ENCODE peak calls at places on chromosomes 12 and 14, in eight cellular contexts. J, P, Y, Q, U, R, L and K are unnamed samples.

GRCh38 chr12:59660921-59661597 is 65.2 kb downstream of the SLC16A7 start:
- DNase-seq in J (no peak), P (no peak), Y (no peak), Q (no peak), U (no peak), R (no peak), L (no peak), K (no peak)

GRCh38 chr12:65822732-65823480 is 1.4 kb upstream of the HMGA2 start:
- DNase-seq in J (peak), P (peak), Y (no peak), Q (peak), U (peak), R (no peak), L (peak), K (peak)

GRCh38 chr12:18580286-18580685 is 157.5 kb downstream of the PLCZ1 start:
- DNase-seq in J (no peak), P (no peak), Y (no peak), Q (no peak), U (no peak), R (no peak), L (no peak), K (no peak)

GRCh38 chr14:52060080-52060479 is 8.8 kb downstream of the NID2 start:
- DNase-seq in J (no peak), P (no peak), Y (no peak), Q (no peak), U (no peak), R (no peak), L (no peak), K (no peak)

GRCh38 chr12:110249105-110249504 is 31.9 kb upstream of the ATP2A2 start:
- DNase-seq in J (no peak), P (no peak), Y (no peak), Q (no peak), U (no peak), R (peak), L (peak), K (no peak)

GRCh38 chr12:101040936-101041335 is 169.1 kb downstream of the SLC5A8 start:
- DNase-seq in J (no peak), P (no peak), Y (no peak), Q (no peak), U (no peak), R (no peak), L (no peak), K (no peak)

GRCh38 chr12:68899251-68899771 is 33.7 kb downstream of the CPM start:
- DNase-seq in J (no peak), P (no peak), Y (no peak), Q (peak), U (no peak), R (no peak), L (no peak), K (peak)

GRCh38 chr12:50053583-50053982 is 3.8 kb upstream of the ASIC1 start:
- DNase-seq in J (no peak), P (no peak), Y (no peak), Q (no peak), U (no peak), R (no peak), L (no peak), K (no peak)

GRCh38 chr14:22980672-22981089 is 1.7 kb downstream of the AJUBA start:
- DNase-seq in J (peak), P (no peak), Y (peak), Q (peak), U (peak), R (no peak), L (no peak), K (peak)

GRCh38 chr14:71206766-71207371 is 299.6 kb downstream of the PCNX1 start:
- DNase-seq in J (no peak), P (no peak), Y (no peak), Q (peak), U (no peak), R (peak), L (peak), K (peak)

GRCh38 chr14:105879503-105879866 is 353.1 kb downstream of the TMEM121 start:
- DNase-seq in J (peak), P (no peak), Y (peak), Q (peak), U (no peak), R (no peak), L (no peak), K (no peak)

GRCh38 chr14:24368562-24369252 is 723 bp downstream of the NFATC4 start:
- DNase-seq in J (peak), P (peak), Y (peak), Q (no peak), U (peak), R (no peak), L (peak), K (no peak)

GRCh38 chr12:25384038-25384953 is 133.6 kb upstream of the KRAS start:
- DNase-seq in J (no peak), P (no peak), Y (no peak), Q (no peak), U (no peak), R (no peak), L (no peak), K (peak)

GRCh38 chr12:91871751-91872150 is 273.9 kb downstream of the BTG1 start:
- DNase-seq in J (no peak), P (no peak), Y (no peak), Q (no peak), U (no peak), R (no peak), L (no peak), K (no peak)

GRCh38 chr14:92589213-92589852 is 75.8 kb downstream of the RIN3 start:
- DNase-seq in J (no peak), P (peak), Y (peak), Q (no peak), U (peak), R (no peak), L (no peak), K (no peak)
- TF ChIP-seq CTCF in J (no peak), P (peak), Y (no peak), Q (no peak), U (peak), R (peak), L (no peak), K (peak)

DNA sequence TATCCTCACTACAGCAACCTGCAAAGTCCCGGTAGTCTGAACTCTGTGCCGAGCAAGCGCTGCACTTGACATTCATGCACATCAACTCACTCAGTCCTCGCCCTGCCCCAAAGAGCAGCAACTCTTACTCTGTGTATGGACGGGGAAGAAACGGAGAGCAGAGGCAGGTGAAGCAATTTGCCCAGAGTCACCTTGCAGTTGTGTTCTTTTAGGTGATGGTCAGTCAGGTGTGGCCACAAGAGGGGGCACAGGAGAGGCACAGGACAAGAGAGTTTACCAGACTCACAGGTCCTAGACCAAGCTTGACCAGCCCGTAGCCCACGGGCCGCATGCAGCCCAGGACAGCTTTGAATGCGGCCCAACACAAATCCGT is 39.1 kb downstream of the TSPAN11 start:
- DNase-seq in J (peak), P (no peak), Y (no peak), Q (peak), U (no peak), R (no peak), L (no peak), K (peak)
- TF ChIP-seq CTCF in J (no peak), P (no peak), Y (no peak), Q (no peak), U (peak), R (peak), L (no peak), K (no peak)

GRCh38 chr12:119802472-119802871 is 74.6 kb downstream of the CIT start:
- DNase-seq in J (no peak), P (no peak), Y (peak), Q (no peak), U (no peak), R (no peak), L (peak), K (no peak)

GRCh38 chr12:119804011-119804641 is 73.0 kb downstream of the CIT start:
- DNase-seq in J (peak), P (no peak), Y (peak), Q (peak), U (peak), R (no peak), L (peak), K (peak)

GRCh38 chr12:119808441-119808840 is 68.7 kb downstream of the CIT start:
- DNase-seq in J (no peak), P (no peak), Y (no peak), Q (no peak), U (no peak), R (no peak), L (no peak), K (no peak)

GRCh38 chr12:119807380-119807779 is 69.7 kb downstream of the CIT start:
- DNase-seq in J (no peak), P (no peak), Y (no peak), Q (no peak), U (no peak), R (no peak), L (no peak), K (no peak)

DNA sequence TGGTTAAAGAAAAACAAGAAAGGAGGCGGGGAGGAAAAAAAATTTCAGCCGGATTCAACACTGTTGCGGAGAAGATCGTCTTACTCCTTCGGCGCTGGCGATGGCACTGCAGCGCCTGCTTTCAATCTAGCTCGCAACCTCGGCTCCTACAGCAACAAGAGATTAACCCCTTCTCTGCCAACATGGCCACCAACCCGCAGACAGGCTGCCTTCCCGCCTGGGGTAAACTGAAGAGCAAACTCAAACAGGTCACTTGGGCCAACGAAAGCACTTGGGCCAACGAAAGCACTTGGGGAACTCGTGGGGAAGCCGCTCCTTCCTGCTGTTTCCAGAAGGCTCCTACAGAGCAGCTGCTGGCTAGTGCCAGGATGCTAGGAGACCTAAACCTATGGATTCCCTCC is 73.7 kb downstream of the CIT start:
- DNase-seq in J (peak), P (no peak), Y (no peak), Q (no peak), U (peak), R (no peak), L (peak), K (no peak)
- TF ChIP-seq CTCF in J (no peak), P (no peak), Y (no peak), Q (no peak), U (no peak), R (no peak), L (no peak), K (no peak)

GRCh38 chr12:20624718-20625117 is 70.4 kb upstream of the SLCO1C1 start:
- DNase-seq in J (peak), P (no peak), Y (no peak), Q (no peak), U (peak), R (no peak), L (no peak), K (peak)
- TF ChIP-seq CTCF in J (peak), P (no peak), Y (no peak), Q (no peak), U (peak), R (peak), L (no peak), K (no peak)

GRCh38 chr14:50344116-50344775 is 32.1 kb downstream of the DMAC2L start:
- DNase-seq in J (no peak), P (peak), Y (no peak), Q (no peak), U (no peak), R (no peak), L (no peak), K (no peak)

GRCh38 chr14:50340945-50341344 is 28.8 kb downstream of the DMAC2L start:
- DNase-seq in J (peak), P (no peak), Y (no peak), Q (no peak), U (no peak), R (no peak), L (no peak), K (no peak)

GRCh38 chr14:50340045-50340444 is 27.9 kb downstream of the DMAC2L start:
- DNase-seq in J (no peak), P (no peak), Y (no peak), Q (no peak), U (no peak), R (no peak), L (no peak), K (no peak)

GRCh38 chr14:50343424-50343823 is 31.3 kb downstream of the DMAC2L start:
- DNase-seq in J (no peak), P (no peak), Y (no peak), Q (no peak), U (no peak), R (no peak), L (no peak), K (no peak)

GRCh38 chr14:50342211-50343080 is 30.3 kb downstream of the DMAC2L start:
- DNase-seq in J (peak), P (peak), Y (no peak), Q (no peak), U (peak), R (no peak), L (peak), K (no peak)
- TF ChIP-seq CTCF in J (no peak), P (peak), Y (no peak), Q (no peak), U (peak), R (peak), L (peak), K (no peak)

DNA sequence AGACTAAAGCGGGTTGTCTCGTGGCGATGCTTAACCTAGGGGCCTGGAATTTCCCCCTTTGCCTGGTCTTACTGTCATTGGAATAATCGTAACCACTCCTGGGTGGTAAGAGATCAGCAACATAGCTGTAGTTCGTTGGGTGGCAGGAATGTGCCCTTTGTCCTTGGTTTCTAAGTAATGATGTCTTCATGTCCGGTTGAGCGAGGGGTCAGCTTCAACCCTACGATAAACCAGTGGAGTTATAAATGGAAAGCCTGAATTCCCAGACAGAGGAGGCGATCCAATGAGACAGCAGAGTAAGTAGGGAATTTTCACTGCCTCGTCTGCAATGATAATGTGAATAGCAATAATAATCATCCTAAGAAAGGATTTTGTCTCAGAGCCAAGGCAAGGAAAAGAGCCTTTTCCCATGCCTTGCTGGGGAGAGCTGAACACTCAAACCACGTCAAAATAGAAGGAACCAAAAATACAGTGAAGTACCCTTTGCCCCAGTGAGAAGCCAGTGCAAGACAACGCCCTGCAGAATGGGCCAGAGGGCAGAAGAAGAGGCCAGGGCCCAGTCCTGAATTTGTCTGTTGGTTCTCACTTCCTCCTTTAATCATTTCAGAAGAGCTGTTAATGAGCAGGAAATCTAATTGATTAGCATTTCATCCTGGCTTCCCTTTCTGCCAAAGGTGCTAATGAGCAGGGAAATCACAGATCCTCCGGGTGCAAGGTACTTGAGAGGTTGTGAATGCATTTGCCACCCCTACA is 330.7 kb downstream of the CACNA1C start:
- DNase-seq in J (no peak), P (no peak), Y (peak), Q (no peak), U (no peak), R (no peak), L (no peak), K (no peak)
- TF ChIP-seq CTCF in J (no peak), P (no peak), Y (no peak), Q (no peak), U (no peak), R (no peak), L (no peak), K (no peak)

GRCh38 chr14:86781111-86781510 is 1211.9 kb downstream of the GALC start:
- DNase-seq in J (no peak), P (no peak), Y (no peak), Q (no peak), U (no peak), R (no peak), L (no peak), K (no peak)
- TF ChIP-seq CTCF in J (no peak), P (no peak), Y (no peak), Q (no peak), U (no peak), R (peak), L (no peak), K (no peak)